ENCODE peak calls at places on chromosomes 5 and 9, in ten cellular contexts. N, H, R, D, X, K, J, T, M and Q are unnamed samples.

GRCh38 chr5:174692381-174692780 is 32.0 kb upstream of the MSX2 start:
- DNase-seq in N (no peak), H (no peak), R (no peak), D (no peak), X (no peak), K (no peak), J (no peak), T (no peak), M (no peak), Q (no peak)

GRCh38 chr5:105663671-105664070 is 2007.1 kb downstream of the EFNA5 start:
- DNase-seq in N (no peak), H (no peak), R (no peak), D (no peak), X (no peak), K (no peak), J (no peak), T (no peak), M (no peak), Q (no peak)

GRCh38 chr5:72210913-72211670 is 103.8 kb downstream of the MAP1B start:
- DNase-seq in N (no peak), H (no peak), R (peak), D (peak), X (no peak), K (peak), J (no peak), T (no peak), M (peak), Q (no peak)

GRCh38 chr5:95901676-95902646 is 59.7 kb downstream of the ELL2 start:
- DNase-seq in N (no peak), H (no peak), R (peak), D (no peak), X (no peak), K (no peak), J (no peak), T (no peak), M (no peak), Q (peak)

GRCh38 chr9:111961011-111961410 is 64.4 kb downstream of the UGCG start:
- DNase-seq in N (no peak), H (no peak), R (no peak), D (no peak), X (no peak), K (no peak), J (no peak), T (no peak), M (no peak), Q (no peak)

GRCh38 chr9:126696764-126697145 is 83.0 kb downstream of the LMX1B start:
- DNase-seq in N (no peak), H (no peak), R (no peak), D (no peak), X (no peak), K (no peak), J (no peak), T (no peak), M (no peak), Q (no peak)

GRCh38 chr5:111703662-111704061 is 53.3 kb downstream of the NREP start:
- DNase-seq in N (peak), H (no peak), R (no peak), D (no peak), X (no peak), K (no peak), J (no peak), T (peak), M (no peak), Q (peak)

GRCh38 chr5:132385321-132386105 is 16.0 kb downstream of the SLC22A5 start:
- DNase-seq in N (peak), H (no peak), R (peak), D (no peak), X (peak), K (peak), J (peak), T (peak), M (peak), Q (peak)

GRCh38 chr9:137441289-137441934 is at the start of gene ENTPD8:
- DNase-seq in N (peak), H (no peak), R (no peak), D (peak), X (peak), K (peak), J (peak), T (no peak), M (peak), Q (no peak)

GRCh38 chr5:131619102-131619501 is 15.9 kb downstream of the RAPGEF6 start:
- DNase-seq in N (no peak), H (no peak), R (no peak), D (no peak), X (no peak), K (no peak), J (no peak), T (no peak), M (no peak), Q (no peak)

GRCh38 chr5:181044662-181045305 is 4.7 kb downstream of the BTNL9 start:
- DNase-seq in N (no peak), H (no peak), R (no peak), D (peak), X (no peak), K (no peak), J (no peak), T (no peak), M (peak), Q (no peak)

GRCh38 chr5:1253456-1254105 is 28.4 kb downstream of the SLC6A18 start:
- DNase-seq in N (no peak), H (no peak), R (no peak), D (no peak), X (no peak), K (no peak), J (no peak), T (no peak), M (no peak), Q (no peak)

GRCh38 chr5:37539459-37539858 is 160.3 kb downstream of the WDR70 start:
- DNase-seq in N (no peak), H (no peak), R (no peak), D (no peak), X (no peak), K (no peak), J (no peak), T (no peak), M (no peak), Q (no peak)

GRCh38 chr5:32450952-32451351 is 6.4 kb upstream of the ZFR start:
- DNase-seq in N (no peak), H (no peak), R (no peak), D (no peak), X (no peak), K (no peak), J (no peak), T (no peak), M (no peak), Q (no peak)

GRCh38 chr9:136328011-136328621 is 777 bp downstream of the GPSM1 start:
- DNase-seq in N (peak), H (no peak), R (no peak), D (no peak), X (no peak), K (no peak), J (no peak), T (no peak), M (no peak), Q (peak)

GRCh38 chr9:5820425-5820824 is 12.5 kb downstream of the ERMP1 start:
- DNase-seq in N (no peak), H (no peak), R (no peak), D (no peak), X (no peak), K (no peak), J (no peak), T (no peak), M (no peak), Q (no peak)

GRCh38 chr5:2523180-2523579 is 228.3 kb downstream of the IRX2 start:
- DNase-seq in N (no peak), H (no peak), R (no peak), D (no peak), X (no peak), K (no peak), J (no peak), T (no peak), M (no peak), Q (no peak)

GRCh38 chr9:78021692-78022091 is 9.9 kb downstream of the GNAQ start:
- DNase-seq in N (no peak), H (no peak), R (peak), D (peak), X (peak), K (peak), J (no peak), T (no peak), M (no peak), Q (no peak)

GRCh38 chr5:167688331-167688730 is 603.1 kb upstream of the WWC1 start:
- DNase-seq in N (no peak), H (no peak), R (peak), D (no peak), X (no peak), K (no peak), J (no peak), T (no peak), M (no peak), Q (no peak)

GRCh38 chr5:127549551-127549950 is 32.1 kb downstream of the PRRC1 start:
- DNase-seq in N (no peak), H (no peak), R (no peak), D (no peak), X (no peak), K (no peak), J (no peak), T (no peak), M (no peak), Q (no peak)

GRCh38 chr5:151483176-151483575 is 35.8 kb downstream of the SLC36A1 start:
- DNase-seq in N (no peak), H (no peak), R (no peak), D (no peak), X (no peak), K (no peak), J (no peak), T (no peak), M (no peak), Q (no peak)

GRCh38 chr5:40736103-40736875 is 19.5 kb downstream of the TTC33 start:
- DNase-seq in N (peak), H (no peak), R (peak), D (no peak), X (no peak), K (no peak), J (no peak), T (no peak), M (no peak), Q (no peak)

GRCh38 chr9:112224401-112225289 is 49.5 kb upstream of the SUSD1 start:
- DNase-seq in N (peak), H (no peak), R (peak), D (no peak), X (no peak), K (no peak), J (no peak), T (no peak), M (no peak), Q (peak)

GRCh38 chr9:123686131-123686848 is 243.6 kb downstream of the DENND1A start:
- DNase-seq in N (no peak), H (no peak), R (peak), D (no peak), X (peak), K (peak), J (no peak), T (no peak), M (no peak), Q (no peak)

GRCh38 chr5:106020889-106021288 is 1649.8 kb downstream of the EFNA5 start:
- DNase-seq in N (no peak), H (no peak), R (peak), D (no peak), X (no peak), K (no peak), J (no peak), T (no peak), M (no peak), Q (no peak)

GRCh38 chr5:107389130-107389553 is 281.6 kb downstream of the EFNA5 start:
- DNase-seq in N (peak), H (no peak), R (peak), D (no peak), X (no peak), K (peak), J (no peak), T (peak), M (no peak), Q (peak)

GRCh38 chr5:51347704-51348103 is 35.5 kb upstream of the ISL1 start:
- DNase-seq in N (no peak), H (no peak), R (peak), D (no peak), X (no peak), K (no peak), J (no peak), T (no peak), M (no peak), Q (no peak)
- TF ChIP-seq CTCF in N (no peak), H (no peak), R (peak), D (no peak), X (no peak), K (no peak), J (no peak), T (no peak), M (no peak), Q (no peak)

GRCh38 chr9:25353783-25354182 is 324.5 kb downstream of the TUSC1 start:
- DNase-seq in N (no peak), H (no peak), R (no peak), D (no peak), X (no peak), K (no peak), J (no peak), T (no peak), M (no peak), Q (no peak)

GRCh38 chr9:25350011-25350410 is 328.2 kb downstream of the TUSC1 start:
- DNase-seq in N (no peak), H (no peak), R (no peak), D (no peak), X (no peak), K (no peak), J (no peak), T (no peak), M (no peak), Q (no peak)
- TF ChIP-seq CTCF in N (no peak), H (no peak), R (no peak), D (no peak), X (no peak), K (no peak), J (no peak), T (no peak), M (no peak), Q (no peak)

GRCh38 chr5:88831856-88832255 is 51.1 kb downstream of the MEF2C start:
- DNase-seq in N (no peak), H (no peak), R (no peak), D (no peak), X (no peak), K (no peak), J (no peak), T (no peak), M (no peak), Q (no peak)

GRCh38 chr5:88834499-88834898 is 48.5 kb downstream of the MEF2C start:
- DNase-seq in N (no peak), H (no peak), R (no peak), D (no peak), X (no peak), K (no peak), J (no peak), T (no peak), M (no peak), Q (no peak)

GRCh38 chr5:88836195-88836838 is 46.7 kb downstream of the MEF2C start:
- DNase-seq in N (no peak), H (no peak), R (peak), D (peak), X (no peak), K (no peak), J (no peak), T (no peak), M (no peak), Q (no peak)

GRCh38 chr5:88834108-88834462 is 48.9 kb downstream of the MEF2C start:
- DNase-seq in N (no peak), H (no peak), R (no peak), D (no peak), X (no peak), K (no peak), J (no peak), T (no peak), M (no peak), Q (no peak)

DNA sequence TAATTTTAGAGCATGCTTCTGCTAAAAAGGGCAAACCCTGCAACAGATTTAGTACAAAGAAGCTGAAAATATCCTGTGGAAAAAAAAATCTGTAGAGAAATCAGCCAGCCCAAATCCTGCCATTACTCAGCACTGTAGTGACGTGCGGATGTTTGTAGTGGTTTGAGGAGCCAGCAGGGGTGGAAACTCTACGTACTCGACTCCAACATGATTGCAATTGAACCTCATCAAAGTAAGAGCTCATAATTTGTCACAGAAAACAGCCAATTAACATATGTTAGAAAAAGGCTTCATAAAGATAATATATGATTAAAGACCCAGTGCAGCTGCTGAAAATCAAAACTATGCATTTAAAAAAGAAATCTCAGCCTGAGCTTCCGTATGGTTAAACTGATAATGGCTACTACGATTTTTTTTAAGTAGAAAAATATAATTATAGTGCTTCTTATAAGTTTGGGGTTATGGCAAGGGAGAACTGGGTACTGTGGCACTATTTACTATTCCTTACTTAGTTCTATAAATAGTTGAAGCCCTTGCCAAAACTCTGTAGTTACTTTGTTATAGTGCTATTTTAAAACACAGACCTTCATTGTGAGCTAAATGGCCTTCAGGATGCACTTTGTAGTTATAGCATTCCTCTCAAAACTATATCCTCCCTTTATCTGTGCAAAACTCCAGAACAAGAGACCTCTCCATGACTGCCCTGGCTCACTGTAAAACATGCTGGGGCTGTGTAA is 49.4 kb downstream of the MEF2C start:
- DNase-seq in N (no peak), H (no peak), R (peak), D (no peak), X (no peak), K (peak), J (no peak), T (no peak), M (no peak), Q (peak)
- TF ChIP-seq CTCF in N (no peak), H (no peak), R (peak), D (no peak), X (no peak), K (no peak), J (no peak), T (no peak), M (peak), Q (no peak)

GRCh38 chr5:115841382-115842088 is at the start of the genes AP3S1 and ATG12:
- DNase-seq in N (peak), H (peak), R (peak), D (peak), X (peak), K (peak), J (peak), T (peak), M (peak), Q (peak)

GRCh38 chr5:115842952-115843351 is 1.2 kb downstream of the AP3S1 start:
- DNase-seq in N (no peak), H (no peak), R (no peak), D (no peak), X (no peak), K (no peak), J (no peak), T (no peak), M (no peak), Q (no peak)

GRCh38 chr5:115840825-115841224 is 540 bp downstream of the ATG12 start:
- DNase-seq in N (no peak), H (no peak), R (no peak), D (no peak), X (no peak), K (no peak), J (no peak), T (peak), M (no peak), Q (no peak)

GRCh38 chr5:115843444-115844130 is 1.9 kb downstream of the AP3S1 start:
- DNase-seq in N (no peak), H (no peak), R (no peak), D (no peak), X (no peak), K (no peak), J (no peak), T (no peak), M (no peak), Q (no peak)

DNA sequence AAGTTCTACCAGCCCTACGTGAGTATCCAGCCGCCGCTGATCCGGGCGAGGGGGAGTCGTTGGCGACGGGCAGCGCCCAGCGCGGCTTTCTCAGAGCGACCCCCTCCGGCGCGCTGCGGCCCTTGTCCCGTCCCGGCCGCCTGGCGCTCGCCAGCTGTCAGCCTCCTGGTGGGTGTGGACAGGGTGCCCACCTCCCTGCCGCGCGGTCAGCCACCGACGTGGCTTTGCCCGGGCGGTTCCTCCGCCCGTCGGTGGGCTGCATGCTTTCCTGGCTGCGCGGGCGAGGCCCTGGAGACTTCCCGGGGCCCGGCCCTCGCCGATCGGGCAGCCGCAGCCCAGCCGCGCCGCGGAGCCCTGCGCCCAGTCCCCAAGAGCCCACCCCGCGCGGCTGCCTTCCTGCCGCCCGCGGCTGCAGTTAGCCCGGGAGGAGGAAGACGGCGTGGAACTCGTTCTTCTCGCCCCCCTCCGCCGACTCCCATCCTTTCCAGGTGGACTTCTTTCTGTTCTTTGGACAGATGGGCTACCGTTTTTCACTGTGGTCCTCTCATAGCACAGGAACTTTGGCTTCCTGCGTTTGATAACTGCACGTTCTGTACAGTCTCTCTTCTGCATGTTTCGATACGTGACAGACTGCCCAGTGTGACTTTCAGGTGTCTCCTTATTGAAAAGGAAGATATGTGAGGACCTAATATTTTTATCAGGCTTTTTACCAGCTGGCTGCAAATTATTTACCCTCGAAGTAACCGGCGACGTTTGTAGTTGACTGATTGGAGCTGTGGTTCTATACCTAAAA is 550 bp downstream of the AP3S1 start:
- DNase-seq in N (peak), H (no peak), R (no peak), D (no peak), X (no peak), K (no peak), J (peak), T (no peak), M (no peak), Q (peak)
- TF ChIP-seq CTCF in N (no peak), H (no peak), R (no peak), D (peak), X (no peak), K (peak), J (no peak), T (peak), M (peak), Q (no peak)

DNA sequence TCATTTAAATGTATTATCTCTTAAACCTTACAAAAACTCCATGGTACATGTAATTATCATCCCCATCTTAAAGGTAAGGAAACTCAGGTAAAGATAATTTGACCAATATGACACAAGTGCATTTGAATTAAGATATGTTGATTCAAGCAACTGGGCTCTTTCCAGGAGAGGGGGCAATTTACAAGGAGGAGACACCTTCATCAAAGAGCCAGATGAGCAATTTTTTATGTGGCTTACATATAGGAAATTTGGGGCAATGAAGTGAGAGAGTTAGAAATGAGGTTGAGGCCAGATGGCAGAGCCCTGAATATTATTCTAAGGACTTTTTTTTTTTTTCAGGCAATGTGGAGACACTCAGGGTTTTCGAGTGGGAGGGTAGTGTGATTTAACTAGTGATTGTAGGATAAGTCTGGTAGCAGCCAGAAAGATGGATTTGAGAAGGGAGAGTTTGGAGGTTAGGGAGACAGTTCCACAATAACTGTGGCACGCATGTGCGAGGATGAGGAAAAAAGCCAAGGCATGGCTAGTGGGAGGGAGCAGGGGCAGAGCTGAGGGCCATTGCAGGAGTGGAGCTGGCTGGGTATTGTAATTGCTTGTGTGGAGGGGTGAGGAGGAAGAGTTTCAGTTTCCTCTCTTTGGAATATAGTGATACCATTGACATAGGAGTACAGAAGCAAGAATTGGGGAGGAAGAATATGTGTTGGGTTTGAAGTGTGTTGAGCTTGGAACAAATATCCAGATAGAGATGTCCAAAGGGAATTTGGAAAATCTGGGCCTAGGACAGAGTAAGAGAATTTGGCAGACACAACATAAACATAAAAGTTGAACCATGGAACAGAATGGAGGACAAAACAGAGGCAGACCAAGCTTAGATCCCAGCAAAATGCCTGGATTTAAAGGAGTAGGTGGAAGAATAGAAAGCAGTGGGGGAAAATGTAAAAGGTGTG is 72.0 kb downstream of the ACTBL2 start:
- DNase-seq in N (no peak), H (no peak), R (no peak), D (no peak), X (no peak), K (no peak), J (no peak), T (no peak), M (no peak), Q (no peak)
- TF ChIP-seq CTCF in N (no peak), H (no peak), R (no peak), D (no peak), X (no peak), K (no peak), J (no peak), T (no peak), M (no peak), Q (no peak)